ENCODE peak calls at places on chromosomes 13 and 19, in four cellular contexts. S, R, Z and D are unnamed samples.

GRCh38 chr19:38616265-38616664 is 1.5 kb downstream of the MAP4K1 start:
- DNase-seq in S (no peak), R (no peak), Z (no peak), D (no peak)

GRCh38 chr19:1237027-1237659 is 662 bp downstream of the CBARP start:
- DNase-seq in S (no peak), R (no peak), Z (no peak), D (no peak)

GRCh38 chr19:19538077-19538764 is at the start of gene CILP2:
- DNase-seq in S (no peak), R (no peak), Z (no peak), D (peak)

GRCh38 chr19:40771101-40771539 is 4.2 kb upstream of the MIA start:
- DNase-seq in S (no peak), R (no peak), Z (no peak), D (peak)

GRCh38 chr13:27917121-27917947 is 2.5 kb upstream of the PDX1 start:
- DNase-seq in S (no peak), R (no peak), Z (peak), D (no peak)

GRCh38 chr19:2426661-2427322 is 594 bp downstream of the TIMM13 start:
- DNase-seq in S (no peak), R (no peak), Z (peak), D (peak)

GRCh38 chr13:53191091-53191490 is 162.5 kb downstream of the OLFM4 start:
- DNase-seq in S (no peak), R (no peak), Z (no peak), D (no peak)

GRCh38 chr13:42405665-42406390 is 133.9 kb downstream of the AKAP11 start:
- DNase-seq in S (peak), R (no peak), Z (no peak), D (no peak)

GRCh38 chr13:21673592-21674270 is 2.9 kb downstream of the FGF9 start:
- DNase-seq in S (no peak), R (no peak), Z (peak), D (peak)

GRCh38 chr19:16262618-16263017 is 62.0 kb upstream of the KLF2 start:
- DNase-seq in S (no peak), R (no peak), Z (no peak), D (peak)

GRCh38 chr19:45076029-45076850 is at the start of gene ZNF296:
- DNase-seq in S (peak), R (peak), Z (peak), D (peak)

GRCh38 chr13:107461751-107462150 is 753.6 kb downstream of the LIG4 start:
- DNase-seq in S (no peak), R (no peak), Z (no peak), D (no peak)

GRCh38 chr13:106524108-106524507 is 11.4 kb downstream of the EFNB2 start:
- DNase-seq in S (no peak), R (no peak), Z (no peak), D (no peak)

GRCh38 chr19:55454787-55455243 is 6.6 kb downstream of the ISOC2 start:
- DNase-seq in S (no peak), R (peak), Z (peak), D (peak)

GRCh38 chr19:49921871-49922755 is 6.9 kb upstream of the ATF5 start:
- DNase-seq in S (no peak), R (no peak), Z (peak), D (no peak)

GRCh38 chr19:15995536-15995935 is 46.7 kb downstream of the OR10H4 start:
- DNase-seq in S (no peak), R (no peak), Z (no peak), D (no peak)

GRCh38 chr13:57063007-57063406 is 77.7 kb upstream of the PRR20A start:
- DNase-seq in S (no peak), R (no peak), Z (no peak), D (no peak)

GRCh38 chr13:30730526-30730925 is 4.8 kb upstream of the ALOX5AP start:
- DNase-seq in S (no peak), R (no peak), Z (no peak), D (no peak)